ENCODE peak calls at places on chromosome 1, in nine cellular contexts. F is CD4-positive, CD25-positive, alpha-beta regulatory T cell; L is CD8-positive, alpha-beta T cell; R is body of pancreas; K is kidney; M is heart left ventricle; P is mesendoderm; D is SJSA1; U is left lung. V is an unnamed sample.

GRCh38 chr1:217186664-217187063 is 444.2 kb downstream of the GPATCH2 start:
- DNase-seq in F (no peak), L (no peak), R (no peak), K (no peak), M (no peak), P (no peak), D (no peak), U (no peak), V (no peak)

GRCh38 chr1:204752688-204753040 is 67.1 kb upstream of the LRRN2 start:
- DNase-seq in F (no peak), L (no peak), R (no peak), K (no peak), M (no peak), P (no peak), D (no peak), U (no peak), V (no peak)

GRCh38 chr1:232575524-232576040 is 54.4 kb downstream of the SIPA1L2 start:
- DNase-seq in F (no peak), L (no peak), R (no peak), K (no peak), M (no peak), P (no peak), D (no peak), U (no peak), V (no peak)

GRCh38 chr1:241531195-241532172 is 694 bp upstream of the KMO start:
- DNase-seq in F (peak; percentile 74), L (no peak), R (no peak), K (no peak), M (no peak), P (peak; percentile 63), D (no peak), U (no peak), V (peak; percentile 83)

GRCh38 chr1:161706483-161707347 is at the start of gene FCRLA:
- DNase-seq in F (no peak), L (no peak), R (no peak), K (no peak), M (no peak), P (no peak), D (no peak), U (no peak), V (no peak)

GRCh38 chr1:153428790-153429189 is 12.5 kb downstream of the S100A7A start:
- DNase-seq in F (no peak), L (no peak), R (no peak), K (no peak), M (no peak), P (peak; percentile 25), D (no peak), U (no peak), V (no peak)

GRCh38 chr1:68269637-68270430 is 37.5 kb upstream of the WLS start:
- DNase-seq in F (no peak), L (no peak), R (no peak), K (no peak), M (no peak), P (peak; percentile 90), D (peak; percentile 72), U (no peak), V (no peak)

GRCh38 chr1:6538958-6539357 is 15.4 kb downstream of the NOL9 start:
- DNase-seq in F (no peak), L (no peak), R (no peak), K (no peak), M (no peak), P (no peak), D (no peak), U (no peak), V (no peak)

DNA sequence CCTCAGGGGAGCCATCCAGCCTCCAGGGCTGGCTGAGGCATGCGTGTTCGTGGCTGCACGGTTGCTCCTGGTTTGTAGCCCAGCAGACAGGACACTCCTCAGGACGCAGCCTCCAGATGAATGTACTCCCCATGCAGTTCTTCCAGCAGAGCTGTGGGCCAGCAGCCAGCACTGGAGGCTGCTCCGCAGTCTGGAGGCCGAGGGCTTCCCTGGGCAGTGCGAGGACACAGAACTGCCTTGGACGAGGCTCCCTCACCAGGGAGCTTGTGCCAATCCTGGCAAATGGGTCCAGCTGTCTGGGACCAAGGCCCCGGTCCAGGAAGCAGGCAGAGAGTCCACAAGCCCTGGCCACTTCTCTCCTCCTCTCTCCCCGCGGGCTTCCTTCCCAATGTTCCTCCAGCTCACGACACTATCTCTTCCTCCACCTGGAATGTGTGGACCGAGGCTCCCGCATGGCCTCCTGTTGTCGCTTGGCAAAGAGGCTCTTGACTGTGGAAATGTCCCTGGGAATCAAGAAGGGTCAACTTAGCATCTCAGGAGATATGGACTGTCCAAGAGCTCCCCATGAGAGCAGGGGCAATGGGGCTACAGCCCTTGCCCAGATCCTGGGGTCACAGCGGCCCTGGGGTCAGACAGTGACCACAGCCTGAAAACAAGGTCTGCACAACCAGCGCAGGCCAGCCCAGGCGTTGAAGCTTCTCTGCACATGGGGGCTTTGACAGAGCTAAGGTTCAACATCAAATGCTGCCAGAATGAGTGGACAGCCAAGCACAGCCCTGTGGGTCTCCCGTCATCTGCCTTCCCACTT is 5.3 kb downstream of the EDN2 start:
- DNase-seq in F (no peak), L (no peak), R (peak; percentile 31), K (peak; percentile 76), M (peak; percentile 81), P (no peak), D (no peak), U (no peak), V (no peak)
- H3K4me1 ChIP-seq in F (no peaks in the 10 kb centered on the region), L (no peaks in the 10 kb centered on the region), R (peaks cover 69% of the 10 kb centered on the region), K (peaks cover 20% of the 10 kb centered on the region), M (peaks cover 65% of the 10 kb centered on the region), P (no peaks in the 10 kb centered on the region), D (peaks cover 33% of the 10 kb centered on the region), U (peaks cover 13% of the 10 kb centered on the region), V (peaks cover 18% of the 10 kb centered on the region)

GRCh38 chr1:245375789-245376188 is 221.0 kb downstream of the KIF26B start:
- DNase-seq in F (no peak), L (no peak), R (no peak), K (no peak), M (no peak), P (no peak), D (peak; percentile 68), U (no peak), V (no peak)

GRCh38 chr1:245370175-245370825 is 215.5 kb downstream of the KIF26B start:
- DNase-seq in F (no peak), L (no peak), R (no peak), K (no peak), M (no peak), P (no peak), D (no peak), U (no peak), V (no peak)

GRCh38 chr1:245365621-245366020 is 210.8 kb downstream of the KIF26B start:
- DNase-seq in F (no peak), L (no peak), R (no peak), K (no peak), M (no peak), P (no peak), D (no peak), U (no peak), V (no peak)

GRCh38 chr1:245366886-245367285 is 212.1 kb downstream of the KIF26B start:
- DNase-seq in F (no peak), L (no peak), R (no peak), K (no peak), M (no peak), P (no peak), D (no peak), U (no peak), V (no peak)

DNA sequence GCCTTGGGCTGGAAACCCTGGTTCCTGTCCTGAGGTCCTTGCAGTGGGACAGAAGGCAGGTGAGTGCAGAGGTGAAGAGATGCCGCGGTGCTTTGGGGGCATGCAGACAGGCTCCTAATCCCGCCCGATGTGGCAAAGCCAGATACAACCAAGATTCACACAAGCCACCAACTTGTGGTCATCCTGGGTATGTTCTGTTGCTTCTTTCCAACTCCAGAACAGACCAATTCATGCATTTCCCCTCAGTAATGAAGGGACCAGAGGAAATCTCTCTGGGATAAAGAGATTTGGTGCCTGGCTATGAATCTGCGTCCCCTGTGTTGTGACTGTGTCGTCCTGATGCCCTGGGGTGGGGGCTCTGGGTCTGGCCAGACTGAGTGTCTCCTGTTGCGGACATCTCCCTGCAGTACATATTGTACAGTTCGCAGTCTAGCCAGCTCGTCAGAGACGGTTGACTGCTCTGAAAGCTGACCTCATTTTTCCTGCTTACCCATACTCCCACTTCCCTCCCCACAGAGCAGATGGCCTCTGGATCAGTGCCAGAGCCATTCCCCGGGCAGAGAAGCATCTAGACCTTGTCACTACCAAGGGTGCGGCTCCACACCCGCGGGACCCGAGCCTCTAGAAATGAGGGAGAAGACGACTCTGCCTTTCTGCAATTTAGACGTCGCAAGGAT is 216.3 kb downstream of the KIF26B start:
- DNase-seq in F (no peak), L (no peak), R (peak; percentile 13), K (peak; percentile 78), M (no peak), P (no peak), D (no peak), U (no peak), V (peak; percentile 13)
- H3K4me1 ChIP-seq in F (no peaks in the 10 kb centered on the region), L (no peaks in the 10 kb centered on the region), R (no peaks in the 10 kb centered on the region), K (peaks cover 5% of the 10 kb centered on the region), M (peaks cover 13% of the 10 kb centered on the region), P (no peaks in the 10 kb centered on the region), D (peaks cover 8% of the 10 kb centered on the region), U (no peaks in the 10 kb centered on the region), V (no peaks in the 10 kb centered on the region)

GRCh38 chr1:167641786-167642500 is 11.9 kb downstream of the RCSD1 start:
- DNase-seq in F (peak; percentile 62), L (no peak), R (no peak), K (no peak), M (no peak), P (no peak), D (no peak), U (no peak), V (peak; percentile 43)

GRCh38 chr1:167644551-167644950 is 14.5 kb downstream of the RCSD1 start:
- DNase-seq in F (no peak), L (peak; percentile 42), R (no peak), K (no peak), M (no peak), P (no peak), D (no peak), U (no peak), V (no peak)

GRCh38 chr1:167642501-167642826 is 12.4 kb downstream of the RCSD1 start:
- DNase-seq in F (no peak), L (no peak), R (no peak), K (no peak), M (no peak), P (no peak), D (no peak), U (no peak), V (no peak)

GRCh38 chr1:167645161-167645560 is 15.1 kb downstream of the RCSD1 start:
- DNase-seq in F (no peak), L (no peak), R (no peak), K (no peak), M (no peak), P (peak; percentile 51), D (no peak), U (no peak), V (no peak)

DNA sequence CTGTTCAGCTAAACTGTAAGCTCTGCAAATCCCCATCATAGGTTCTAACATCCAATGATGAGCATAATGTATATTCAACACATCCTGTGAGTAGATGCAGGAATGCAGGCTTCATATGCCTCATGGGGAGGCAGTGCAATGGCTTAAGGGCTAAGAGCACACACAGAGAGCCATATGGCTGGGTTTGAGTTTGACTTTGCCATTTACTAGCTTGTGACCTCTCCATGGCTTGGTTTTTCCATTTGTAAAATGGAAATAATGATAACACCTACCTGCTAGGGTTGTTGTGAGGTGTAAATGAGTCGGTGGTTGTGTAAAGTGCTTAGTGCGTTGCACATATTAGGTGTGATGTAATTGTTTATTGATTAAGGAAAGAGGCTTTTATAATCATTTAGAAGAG is 13.4 kb downstream of the RCSD1 start:
- DNase-seq in F (no peak), L (no peak), R (no peak), K (no peak), M (no peak), P (no peak), D (no peak), U (no peak), V (no peak)
- H3K4me1 ChIP-seq in F (peaks cover 88% of the 10 kb centered on the region), L (peaks cover 73% of the 10 kb centered on the region), R (no peaks in the 10 kb centered on the region), K (no peaks in the 10 kb centered on the region), M (peaks cover 48% of the 10 kb centered on the region), P (peaks cover 16% of the 10 kb centered on the region), D (no peaks in the 10 kb centered on the region), U (peaks cover under 1% of the 10 kb centered on the region), V (no peaks in the 10 kb centered on the region)

DNA sequence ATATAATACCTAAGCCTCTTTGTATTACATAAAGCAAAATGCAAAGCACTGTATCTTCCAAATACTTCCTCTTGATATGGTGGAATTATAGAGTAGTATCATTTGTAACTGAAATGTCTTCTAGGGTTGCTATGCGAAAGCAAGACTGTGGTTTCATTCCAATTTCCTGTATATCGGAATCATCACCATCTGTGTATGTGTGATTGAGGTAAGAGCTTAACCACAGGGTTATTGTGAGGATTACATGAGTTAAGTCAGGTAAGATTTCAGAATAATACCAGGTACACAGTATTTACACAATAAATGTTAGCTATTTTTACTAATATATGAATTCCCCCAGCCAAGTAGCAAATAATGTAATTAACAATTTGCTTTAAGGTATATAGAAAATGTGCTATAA is 24.7 kb downstream of the CD53 start:
- DNase-seq in F (no peak), L (no peak), R (no peak), K (no peak), M (no peak), P (no peak), D (no peak), U (no peak), V (no peak)
- H3K4me1 ChIP-seq in F (peaks cover 38% of the 10 kb centered on the region), L (peaks cover 55% of the 10 kb centered on the region), R (no peaks in the 10 kb centered on the region), K (no peaks in the 10 kb centered on the region), M (no peaks in the 10 kb centered on the region), P (no peaks in the 10 kb centered on the region), D (no peaks in the 10 kb centered on the region), U (no peaks in the 10 kb centered on the region), V (no peaks in the 10 kb centered on the region)

V was measured in small intestine.